ENCODE peak calls at places on chromosomes 11 and 22, in four cellular contexts. R is IMR-90, Z is HepG2, P is GM12878. T is an unnamed sample.

GRCh38 chr11:119421941-119422504 is 949 bp downstream of the THY1 start:
- DNase-seq in R (peak; percentile 24), Z (no peak), P (no peak), T (no peak)

GRCh38 chr11:119584193-119585037 is 144.6 kb downstream of the NECTIN1 start:
- DNase-seq in R (peak; percentile 63), Z (no peak), P (no peak), T (peak; percentile 76)

GRCh38 chr11:65315866-65316233 is 1.2 kb downstream of the CDC42EP2 start:
- DNase-seq in R (no peak), Z (no peak), P (no peak), T (no peak)

GRCh38 chr22:27456696-27457503 is 344.7 kb downstream of the MN1 start:
- DNase-seq in R (peak; percentile 93), Z (no peak), P (no peak), T (no peak)

GRCh38 chr11:91248199-91248807 is 976.3 kb upstream of the FAT3 start:
- DNase-seq in R (peak; percentile 53), Z (peak; percentile 28), P (no peak), T (peak; percentile 9)

GRCh38 chr11:36073411-36074203 is 129.7 kb downstream of the LDLRAD3 start:
- DNase-seq in R (peak; percentile 92), Z (no peak), P (no peak), T (no peak)

GRCh38 chr22:36765943-36766450 is 9.9 kb downstream of the IFT27 start:
- DNase-seq in R (peak; percentile 59), Z (no peak), P (no peak), T (no peak)

GRCh38 chr11:130740819-130741218 is 175.5 kb downstream of the SNX19 start:
- DNase-seq in R (peak; percentile 33), Z (no peak), P (no peak), T (no peak)

GRCh38 chr11:34194576-34195335 is 89.3 kb downstream of the NAT10 start:
- DNase-seq in R (peak; percentile 50), Z (no peak), P (no peak), T (no peak)

GRCh38 chr11:66593650-66594049 is 665 bp downstream of the CCS start:
- DNase-seq in R (no peak), Z (no peak), P (no peak), T (no peak)

GRCh38 chr22:24086310-24086709 is 75.2 kb downstream of the CABIN1 start:
- DNase-seq in R (no peak), Z (no peak), P (no peak), T (no peak)

GRCh38 chr22:22578702-22579424 is 19.8 kb upstream of the PRAME start:
- DNase-seq in R (peak; percentile 39), Z (no peak), P (no peak), T (peak; percentile 81)

GRCh38 chr11:17498058-17498457 is 21.4 kb upstream of the ABCC8 start:
- DNase-seq in R (no peak), Z (no peak), P (no peak), T (no peak)

GRCh38 chr11:120178441-120179070 is 32.3 kb upstream of the OAF start:
- DNase-seq in R (peak; percentile 18), Z (no peak), P (no peak), T (no peak)

GRCh38 chr11:6992026-6992425 is 28.1 kb downstream of the ZNF214 start:
- DNase-seq in R (peak; percentile 47), Z (no peak), P (no peak), T (no peak)

GRCh38 chr11:6345356-6345755 is 25.1 kb upstream of the CAVIN3 start:
- DNase-seq in R (peak; percentile 21), Z (no peak), P (no peak), T (no peak)

GRCh38 chr22:19868773-19869471 is 14.2 kb upstream of the GNB1L start:
- DNase-seq in R (no peak), Z (no peak), P (no peak), T (no peak)

GRCh38 chr11:131584694-131585592 is 214.5 kb downstream of the NTM start:
- DNase-seq in R (no peak), Z (no peak), P (no peak), T (peak; percentile 14)

GRCh38 chr11:93694109-93694508 is 32.6 kb downstream of the CEP295 start:
- DNase-seq in R (no peak), Z (no peak), P (no peak), T (no peak)

GRCh38 chr11:62546244-62546936 is at the start of gene AHNAK:
- DNase-seq in R (peak; percentile 52), Z (no peak), P (no peak), T (peak; percentile 87)

GRCh38 chr11:72079776-72080325 is 491 bp downstream of the NUMA1 start:
- DNase-seq in R (no peak), Z (no peak), P (no peak), T (peak; percentile 74)

GRCh38 chr11:19670030-19670761 is 42.4 kb upstream of the NAV2 start:
- DNase-seq in R (peak; percentile 28), Z (no peak), P (no peak), T (no peak)

GRCh38 chr11:78532991-78533861 is 41.4 kb downstream of the NARS2 start:
- DNase-seq in R (no peak), Z (no peak), P (peak; percentile 44), T (no peak)

GRCh38 chr22:24144056-24144455 is 37.2 kb upstream of the SUSD2 start:
- DNase-seq in R (no peak), Z (no peak), P (no peak), T (no peak)

GRCh38 chr11:47980907-47981621 is 705 bp downstream of the PTPRJ start:
- DNase-seq in R (peak; percentile 40), Z (no peak), P (no peak), T (peak; percentile 51)

GRCh38 chr11:23112987-23113886 is 253.0 kb upstream of the CCDC179 start:
- DNase-seq in R (peak; percentile 63), Z (peak; percentile 69), P (no peak), T (peak; percentile 3)

GRCh38 chr11:61911701-61912529 is 5.5 kb downstream of the RAB3IL1 start:
- DNase-seq in R (no peak), Z (no peak), P (no peak), T (no peak)

GRCh38 chr11:110818032-110818687 is 105.9 kb upstream of the ARHGAP20 start:
- DNase-seq in R (peak; percentile 60), Z (no peak), P (no peak), T (no peak)

GRCh38 chr11:102452461-102453285 is at the start of gene TMEM123:
- DNase-seq in R (peak; percentile 58), Z (peak; percentile 71), P (no peak), T (peak; percentile 84)

GRCh38 chr11:112024178-112024777 is 930 bp upstream of the DLAT start:
- DNase-seq in R (no peak), Z (no peak), P (no peak), T (peak; percentile 37)

GRCh38 chr22:26674211-26675190 is 17.1 kb downstream of the MIAT start:
- DNase-seq in R (no peak), Z (no peak), P (peak; percentile 37), T (peak; percentile 18)

DNA sequence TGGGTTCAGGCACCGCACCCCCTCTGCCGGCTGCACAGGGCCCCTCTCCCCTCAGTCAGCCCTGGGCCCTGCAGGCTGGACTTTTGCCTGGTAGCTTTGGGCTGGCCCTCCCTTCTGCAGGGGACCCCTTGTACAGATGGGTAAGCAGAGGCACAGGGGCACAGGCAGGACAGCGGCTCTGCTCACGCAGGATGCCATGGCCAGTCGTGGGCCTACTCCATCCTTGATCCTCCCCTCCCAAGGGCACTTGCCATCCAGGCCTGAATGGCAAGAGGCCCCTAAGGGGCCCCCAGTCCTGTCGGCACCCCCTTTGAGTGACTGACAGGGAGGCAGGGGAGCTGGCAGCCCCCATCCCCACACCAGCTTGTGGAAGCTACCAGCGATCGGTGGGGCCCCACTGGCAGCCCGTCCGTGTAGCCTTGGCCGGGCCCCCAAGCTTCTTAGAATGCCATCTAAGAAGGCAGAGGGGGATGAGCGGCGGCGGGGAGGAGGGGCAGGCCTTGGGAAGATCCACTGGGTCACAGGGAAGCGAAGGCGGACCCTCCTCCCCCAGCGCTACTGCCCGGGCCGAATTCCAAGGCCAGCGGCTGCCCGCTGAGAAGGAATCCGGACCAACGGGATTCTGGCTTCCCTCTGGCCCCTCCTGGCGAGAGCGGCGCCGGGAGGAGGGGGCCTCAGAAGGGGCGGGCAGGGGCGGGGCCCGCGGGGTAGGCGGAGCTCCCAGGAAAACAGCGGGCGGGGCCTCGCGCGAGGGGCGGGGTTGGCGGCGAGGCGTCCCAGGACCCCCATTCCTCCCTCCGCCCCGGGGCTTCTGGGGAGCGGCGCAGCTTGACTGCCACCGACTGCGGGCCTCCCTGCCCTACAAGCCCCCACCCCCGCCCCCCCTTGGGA is 6.8 kb upstream of the CHKA start:
- DNase-seq in R (peak; percentile 40), Z (peak; percentile 90), P (no peak), T (peak; percentile 95)
- TF ChIP-seq BHLHE40 in R (no peak), Z (no peak), P (no peak), T (no peak)

GRCh38 chr11:97687106-97687505 is 1297.3 kb downstream of the JRKL start:
- DNase-seq in R (no peak), Z (no peak), P (no peak), T (no peak)

GRCh38 chr11:97683733-97684132 is 1293.9 kb downstream of the JRKL start:
- DNase-seq in R (no peak), Z (peak; percentile 10), P (no peak), T (peak; percentile 22)

GRCh38 chr11:97684486-97685439 is 1295.0 kb downstream of the JRKL start:
- DNase-seq in R (no peak), Z (no peak), P (no peak), T (no peak)
- H2AFZ ChIP-seq in R (no peak overlapping the region), Z (no peak overlapping the region), P (no peak overlapping the region), T (peak overlapping the region; percentile 85)

DNA sequence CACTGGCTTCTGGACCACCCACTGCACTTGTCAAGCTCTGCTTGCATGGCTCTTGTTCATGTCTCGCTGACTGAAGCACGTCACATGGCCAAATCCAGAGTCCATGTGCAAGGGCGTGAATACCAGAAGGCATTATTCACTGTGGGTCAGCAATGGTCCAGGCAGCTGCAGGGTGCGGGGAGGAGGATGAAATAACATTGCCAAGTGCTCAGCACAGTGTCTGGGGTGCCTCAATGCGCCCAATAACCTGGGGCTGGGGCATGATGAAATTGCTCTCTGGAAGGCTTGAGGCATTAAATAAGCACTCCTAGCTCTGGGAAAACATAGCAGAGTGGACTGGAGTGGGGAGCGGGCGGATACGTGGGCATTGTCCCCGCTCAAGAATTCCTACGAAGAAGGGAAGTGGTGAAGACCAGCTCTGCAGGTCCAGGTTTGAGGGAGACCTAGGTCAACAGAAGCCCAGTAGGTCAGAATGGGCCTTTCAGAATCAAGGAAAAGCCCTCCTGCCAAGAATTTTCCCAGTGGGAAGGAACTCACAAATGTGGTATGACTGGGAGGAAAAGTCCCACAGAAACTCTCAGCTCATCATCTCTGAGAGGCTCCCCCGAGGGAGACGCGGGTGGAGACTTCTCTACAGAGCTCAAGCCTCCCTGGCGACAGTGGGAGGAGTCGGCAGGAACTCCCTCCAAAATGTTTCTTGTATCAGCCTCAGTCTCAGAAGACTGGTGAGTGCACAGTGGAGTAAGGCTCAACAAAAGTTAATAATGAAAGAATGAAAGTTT is 15.3 kb upstream of the ACCSL start:
- DNase-seq in R (peak; percentile 72), Z (no peak), P (no peak), T (no peak)
- TF ChIP-seq BHLHE40 in R (no peak), Z (no peak), P (no peak), T (no peak)

GRCh38 chr22:21051145-21051835 is 5.5 kb downstream of the LRRC74B start:
- DNase-seq in R (no peak), Z (no peak), P (no peak), T (no peak)

GRCh38 chr22:21052715-21053459 is 7.1 kb downstream of the LRRC74B start:
- DNase-seq in R (no peak), Z (no peak), P (no peak), T (no peak)

GRCh38 chr22:21054046-21054713 is 8.4 kb downstream of the LRRC74B start:
- DNase-seq in R (no peak), Z (no peak), P (no peak), T (no peak)

GRCh38 chr22:21054714-21055563 is 9.2 kb downstream of the LRRC74B start:
- DNase-seq in R (no peak), Z (no peak), P (no peak), T (no peak)

GRCh38 chr22:21051836-21052400 is 6.2 kb downstream of the LRRC74B start:
- DNase-seq in R (peak; percentile 21), Z (no peak), P (peak; percentile 26), T (no peak)
- H2AFZ ChIP-seq in R (peak overlapping the region; percentile 34), Z (no peak overlapping the region), P (no peak overlapping the region), T (no peak overlapping the region)

T was measured in K562.